ENCODE peak calls at places on chromosomes 11 and 22, in five cellular contexts. C is NCI-H748 treated with DMSO at 0.1 percent for 48 hours, K is NCI-H1105, R is AG09319, T is PC-9. A is an unnamed sample.

GRCh38 chr22:27435839-27436581 is 365.5 kb downstream of the MN1 start:
- DNase-seq in C (no peak), K (no peak), R (peak; percentile 75), T (peak; percentile 26), A (no peak)

GRCh38 chr11:62715150-62716130 is 8.0 kb downstream of the GNG3 start:
- DNase-seq in C (no peak), K (no peak), R (no peak), T (no peak), A (no peak)

GRCh38 chr11:103619480-103619879 is 417.0 kb upstream of the DDI1 start:
- DNase-seq in C (peak; percentile 13), K (peak; percentile 35), R (no peak), T (no peak), A (no peak)

GRCh38 chr11:61488651-61489291 is 19.8 kb upstream of the LRRC10B start:
- DNase-seq in C (no peak), K (no peak), R (no peak), T (peak; percentile 95), A (no peak)

GRCh38 chr11:95327273-95327948 is 96.4 kb upstream of the SESN3 start:
- DNase-seq in C (no peak), K (no peak), R (no peak), T (no peak), A (no peak)

GRCh38 chr22:41998361-41999261 is at the start of gene WBP2NL:
- DNase-seq in C (peak; percentile 82), K (peak; percentile 2), R (peak; percentile 37), T (peak; percentile 72), A (peak; percentile 24)

GRCh38 chr11:84866922-84867321 is 760.2 kb downstream of the DLG2 start:
- DNase-seq in C (no peak), K (no peak), R (no peak), T (no peak), A (no peak)

GRCh38 chr11:45748801-45749200 is 56.1 kb upstream of the SLC35C1 start:
- DNase-seq in C (no peak), K (no peak), R (no peak), T (no peak), A (no peak)

GRCh38 chr11:45155058-45155551 is 8.7 kb downstream of the PRDM11 start:
- DNase-seq in C (no peak), K (no peak), R (no peak), T (no peak), A (no peak)

GRCh38 chr11:77559686-77560425 is 29.9 kb upstream of the AQP11 start:
- DNase-seq in C (no peak), K (no peak), R (peak; percentile 37), T (peak; percentile 82), A (peak; percentile 77)

GRCh38 chr11:19079643-19080440 is 19.3 kb upstream of the MRGPRX2 start:
- DNase-seq in C (no peak), K (peak; percentile 17), R (peak; percentile 73), T (peak; percentile 100), A (peak; percentile 86)

GRCh38 chr11:28833169-28833568 is 725.0 kb downstream of the METTL15 start:
- DNase-seq in C (no peak), K (no peak), R (no peak), T (no peak), A (no peak)

GRCh38 chr11:61494341-61495038 is 14.1 kb upstream of the LRRC10B start:
- DNase-seq in C (no peak), K (no peak), R (no peak), T (no peak), A (no peak)

GRCh38 chr11:79404325-79404724 is 36.5 kb downstream of the TENM4 start:
- DNase-seq in C (no peak), K (no peak), R (no peak), T (no peak), A (no peak)

GRCh38 chr11:68521962-68522626 is 61.5 kb downstream of the PPP6R3 start:
- DNase-seq in C (no peak), K (no peak), R (no peak), T (no peak), A (no peak)

GRCh38 chr22:44242946-44243724 is 62.4 kb downstream of the PARVG start:
- DNase-seq in C (no peak), K (no peak), R (no peak), T (no peak), A (no peak)

GRCh38 chr11:13949876-13950275 is 12.6 kb upstream of the SPON1 start:
- DNase-seq in C (no peak), K (no peak), R (no peak), T (no peak), A (no peak)

GRCh38 chr11:34851916-34852315 is 64.3 kb downstream of the APIP start:
- DNase-seq in C (no peak), K (no peak), R (no peak), T (no peak), A (no peak)

GRCh38 chr11:19816817-19817216 is 104.2 kb downstream of the NAV2 start:
- DNase-seq in C (no peak), K (peak; percentile 16), R (no peak), T (no peak), A (no peak)

GRCh38 chr11:6365659-6366058 is 24.6 kb upstream of the SMPD1 start:
- DNase-seq in C (no peak), K (no peak), R (no peak), T (no peak), A (no peak)

GRCh38 chr11:17927643-17928343 is 85.1 kb downstream of the SERGEF start:
- DNase-seq in C (no peak), K (no peak), R (peak; percentile 89), T (no peak), A (peak; percentile 84)

GRCh38 chr11:43576834-43577521 is 103.6 kb upstream of the HSD17B12 start:
- DNase-seq in C (peak; percentile 22), K (no peak), R (no peak), T (no peak), A (no peak)

GRCh38 chr11:100740440-100740839 is 53.4 kb downstream of the ARHGAP42 start:
- DNase-seq in C (no peak), K (no peak), R (no peak), T (peak; percentile 46), A (no peak)

GRCh38 chr22:26377170-26377825 is 51.8 kb upstream of the ASPHD2 start:
- DNase-seq in C (no peak), K (no peak), R (no peak), T (no peak), A (no peak)